ENCODE peak calls at places on chromosomes 5 and 9, in five cellular contexts. P, U, S, I and G are unnamed samples.

GRCh38 chr5:142301487-142302035 is 23.3 kb downstream of the SPRY4 start:
- DNase-seq in S (no peak), I (no peak), P (no peak), U (no peak), G (no peak)

GRCh38 chr9:16626577-16627130 is 243.8 kb downstream of the BNC2 start:
- DNase-seq in P (no peak), S (peak; percentile 76), U (peak; percentile 86), I (no peak), G (peak; percentile 10)

GRCh38 chr9:132806723-132807421 is 71.2 kb downstream of the AK8 start:
- DNase-seq in I (peak; percentile 56), U (no peak), P (no peak), S (no peak), G (no peak)

GRCh38 chr5:133451926-133452325 is 160.4 kb downstream of the FSTL4 start:
- DNase-seq in S (no peak), I (no peak), P (no peak), U (no peak), G (no peak)

GRCh38 chr5:154800582-154800981 is 45.4 kb downstream of the LARP1 start:
- DNase-seq in U (no peak), I (no peak), P (no peak), S (no peak), G (no peak)

GRCh38 chr5:112917453-112918005 is 4.5 kb downstream of the REEP5 start:
- DNase-seq in P (no peak), S (no peak), I (peak; percentile 64), U (no peak), G (no peak)

GRCh38 chr9:102479191-102479590 is 515.9 kb upstream of the CYLC2 start:
- DNase-seq in U (no peak), I (no peak), P (no peak), S (no peak), G (no peak)

GRCh38 chr5:17216176-17216973 is 1.1 kb upstream of the BASP1 start:
- DNase-seq in S (peak; percentile 79), U (peak; percentile 87), I (peak; percentile 84), P (peak; percentile 93), G (peak; percentile 93)

GRCh38 chr9:121599186-121599871 is 52.1 kb upstream of the DAB2IP start:
- DNase-seq in P (no peak), U (no peak), S (peak; percentile 90), I (peak; percentile 90), G (no peak)

GRCh38 chr5:78698218-78698751 is 49.7 kb upstream of the LHFPL2 start:
- DNase-seq in U (peak; percentile 12), P (no peak), I (no peak), S (peak; percentile 82), G (no peak)

GRCh38 chr9:125506045-125506444 is 201.0 kb downstream of the MAPKAP1 start:
- DNase-seq in U (no peak), S (peak; percentile 76), I (no peak), P (no peak), G (no peak)

GRCh38 chr9:34570422-34571179 is 18.9 kb downstream of the CNTFR start:
- DNase-seq in P (no peak), U (no peak), I (no peak), S (no peak), G (no peak)

GRCh38 chr5:179288101-179288808 is 57.0 kb downstream of the ADAMTS2 start:
- DNase-seq in I (no peak), P (peak; percentile 39), U (no peak), S (peak; percentile 56), G (no peak)

GRCh38 chr9:4152876-4153275 is 147.0 kb downstream of the GLIS3 start:
- DNase-seq in U (no peak), S (no peak), P (no peak), I (no peak), G (no peak)

GRCh38 chr5:57216714-57217113 is 42.9 kb downstream of the GPBP1 start:
- DNase-seq in U (no peak), P (no peak), I (no peak), S (no peak), G (no peak)

GRCh38 chr5:124773291-124774001 is 27.0 kb upstream of the ZNF608 start:
- DNase-seq in I (no peak), P (no peak), U (peak; percentile 85), S (no peak), G (no peak)

GRCh38 chr5:95643152-95643551 is 3.4 kb upstream of the RFESD start:
- DNase-seq in U (no peak), I (no peak), P (no peak), S (no peak), G (no peak)

GRCh38 chr5:125277494-125278154 is 531.2 kb upstream of the ZNF608 start:
- DNase-seq in P (no peak), S (no peak), I (no peak), U (peak; percentile 93), G (peak; percentile 92)

GRCh38 chr9:33161011-33161588 is 6.0 kb downstream of the B4GALT1 start:
- DNase-seq in S (peak; percentile 84), I (no peak), P (peak; percentile 83), U (peak; percentile 87), G (no peak)

GRCh38 chr5:82806513-82806912 is 270.7 kb downstream of the TMEM167A start:
- DNase-seq in I (no peak), U (no peak), S (no peak), P (no peak), G (no peak)

GRCh38 chr9:104748359-104749031 is 1.0 kb downstream of the NIPSNAP3A start:
- DNase-seq in I (no peak), P (no peak), U (peak; percentile 50), S (no peak), G (no peak)

GRCh38 chr9:127159949-127160610 is 37.6 kb upstream of the ANGPTL2 start:
- DNase-seq in P (no peak), U (no peak), S (peak; percentile 68), I (peak; percentile 43), G (no peak)

GRCh38 chr9:133888779-133889491 is 103.2 kb downstream of the VAV2 start:
- DNase-seq in I (peak; percentile 41), U (no peak), S (no peak), P (no peak), G (no peak)

GRCh38 chr9:14768561-14769234 is 46.2 kb upstream of the CER1 start:
- DNase-seq in I (no peak), P (no peak), S (no peak), U (peak; percentile 77), G (peak; percentile 33)

GRCh38 chr5:92977766-92978555 is 603.1 kb downstream of the NR2F1-AS1 start:
- DNase-seq in U (no peak), S (no peak), I (no peak), P (no peak), G (no peak)

GRCh38 chr5:158979290-158979689 is 120.4 kb downstream of the EBF1 start:
- DNase-seq in U (no peak), I (no peak), S (no peak), P (no peak), G (no peak)

GRCh38 chr5:158978061-158978745 is 121.5 kb downstream of the EBF1 start:
- DNase-seq in I (no peak), U (peak; percentile 80), P (no peak), S (no peak), G (no peak)

GRCh38 chr5:158976035-158976434 is 123.7 kb downstream of the EBF1 start:
- DNase-seq in P (no peak), U (peak; percentile 71), S (no peak), I (no peak), G (peak; percentile 54)

GRCh38 chr5:158977642-158978041 is 122.1 kb downstream of the EBF1 start:
- DNase-seq in U (no peak), P (no peak), I (no peak), S (no peak), G (no peak)

GRCh38 chr5:158979749-158980521 is 119.8 kb downstream of the EBF1 start:
- DNase-seq in S (peak; percentile 76), I (no peak), U (peak; percentile 86), P (no peak), G (no peak)
- H3K4me1 ChIP-seq in S (peaks cover 7% of the 10 kb centered on the region), I (peaks cover 2% of the 10 kb centered on the region), U (peaks cover 31% of the 10 kb centered on the region), P (no peaks in the 10 kb centered on the region), G (no peaks in the 10 kb centered on the region)

DNA sequence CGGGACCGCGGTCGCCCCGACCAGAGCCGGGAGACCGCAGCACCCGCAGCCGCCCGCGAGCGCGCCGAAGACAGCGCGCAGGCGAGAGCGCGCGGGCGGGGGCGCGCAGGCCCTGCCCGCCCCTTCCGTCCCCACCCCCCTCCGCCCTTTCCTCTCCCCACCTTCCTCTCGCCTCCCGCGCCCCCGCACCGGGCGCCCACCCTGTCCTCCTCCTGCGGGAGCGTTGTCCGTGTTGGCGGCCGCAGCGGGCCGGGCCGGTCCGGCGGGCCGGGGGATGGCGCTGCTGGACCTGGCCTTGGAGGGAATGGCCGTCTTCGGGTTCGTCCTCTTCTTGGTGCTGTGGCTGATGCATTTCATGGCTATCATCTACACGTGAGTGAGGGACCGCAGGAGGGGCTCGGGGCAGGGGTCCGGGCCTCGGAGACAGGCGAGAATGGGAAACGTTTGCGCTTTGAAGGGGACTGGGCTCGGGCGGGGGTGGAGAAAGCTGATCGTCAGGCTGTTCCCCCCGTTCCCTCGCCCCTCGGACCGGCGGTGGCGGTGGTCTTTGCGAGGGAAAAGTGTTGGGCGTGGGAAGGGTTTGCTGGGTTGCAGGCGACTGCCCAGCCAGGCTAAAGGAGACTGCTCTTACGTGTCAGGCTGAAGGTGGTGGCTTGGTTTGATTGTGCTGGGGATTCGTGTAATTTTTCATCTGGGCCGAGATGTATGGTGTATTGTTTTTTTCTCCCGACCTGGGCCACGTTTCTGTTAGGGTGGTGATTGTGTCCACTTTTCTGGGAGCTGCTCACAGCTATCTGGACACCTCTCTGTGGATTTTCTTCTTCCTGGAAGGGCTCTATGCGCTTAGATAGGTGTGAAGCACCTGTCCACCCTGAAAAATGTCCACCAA is 572 bp downstream of the UGCG start:
- DNase-seq in I (peak; percentile 79), U (peak; percentile 74), P (peak; percentile 93), S (peak; percentile 79), G (no peak)
- TF ChIP-seq POLR2AphosphoS5 in I (no peak), U (no peak), P (no peak), S (no peak), G (no peak)

GRCh38 chr5:139749242-139749641 is 46.4 kb upstream of the PSD2 start:
- DNase-seq in P (no peak), U (no peak), I (no peak), S (no peak), G (no peak)
- H3K4me1 ChIP-seq in P (peaks cover 35% of the 10 kb centered on the region), U (peaks cover 18% of the 10 kb centered on the region), I (peaks cover 24% of the 10 kb centered on the region), S (peaks cover 33% of the 10 kb centered on the region), G (peaks cover 21% of the 10 kb centered on the region)

GRCh38 chr5:126456217-126456616 is 33.0 kb downstream of the GRAMD2B start:
- DNase-seq in P (no peak), U (no peak), I (no peak), S (no peak), G (no peak)
- TF ChIP-seq POLR2AphosphoS5 in P (no peak), U (no peak), I (no peak), S (no peak), G (no peak)

GRCh38 chr5:158780656-158781237 is 319.0 kb downstream of the EBF1 start:
- DNase-seq in U (no peak), I (no peak), P (no peak), S (no peak), G (no peak)
- H3K4me1 ChIP-seq in U (no peaks in the 10 kb centered on the region), I (no peaks in the 10 kb centered on the region), P (peaks cover 25% of the 10 kb centered on the region), S (no peaks in the 10 kb centered on the region), G (no peaks in the 10 kb centered on the region)

DNA sequence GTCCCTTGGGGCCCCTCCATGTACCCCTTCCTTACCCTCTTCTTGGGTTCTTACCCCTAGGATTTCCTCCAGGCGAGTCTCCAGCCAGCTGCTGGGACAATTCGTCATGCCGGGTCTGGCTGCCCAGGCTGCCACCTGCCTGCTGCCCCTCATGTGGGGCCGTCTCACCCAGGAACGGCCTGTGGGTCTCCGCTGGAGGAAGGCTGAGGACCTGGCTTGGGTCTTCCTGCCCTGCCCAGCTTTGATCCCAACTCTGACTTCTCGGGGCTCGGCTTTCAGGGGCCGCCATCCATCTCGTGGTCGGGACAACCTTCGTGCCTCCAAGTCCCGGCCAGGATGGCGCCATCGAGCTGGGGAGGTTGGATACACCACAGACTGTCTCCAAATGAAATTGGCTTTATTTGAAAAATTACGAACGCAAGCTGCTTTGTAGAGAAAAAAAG is 38.1 kb downstream of the HMCN2 start:
- DNase-seq in P (no peak), I (no peak), U (no peak), S (no peak), G (no peak)
- TF ChIP-seq POLR2AphosphoS5 in P (no peak), I (no peak), U (no peak), S (no peak), G (no peak)